ENCODE peak calls at places on chromosomes 7 and 10, in five cellular contexts. O is stomach; Q is iPS-NIHi11; P is Right ventricle myocardium superior; L is stimulated activated CD4-positive, alpha-beta T cell treated with anti-CD3 and anti-CD28 coated beads, Interleukin-2, amount 100 ng/mL, for 24 hours. N is an unnamed sample.

GRCh38 chr10:43952760-43953159 is 304.1 kb upstream of the ZNF32 start:
- DNase-seq in O (no peak), Q (no peak), P (no peak), L (no peak), N (no peak)

GRCh38 chr7:18109762-18110161 is 82.1 kb upstream of the PRPS1L1 start:
- DNase-seq in O (no peak), Q (no peak), P (no peak), L (no peak), N (peak)

GRCh38 chr10:113683300-113683699 is 3.6 kb downstream of the CASP7 start:
- DNase-seq in O (no peak), Q (no peak), P (no peak), L (no peak), N (no peak)

GRCh38 chr10:49149881-49150280 is 16.1 kb upstream of the FAM170B start:
- DNase-seq in O (no peak), Q (no peak), P (no peak), L (no peak), N (no peak)

GRCh38 chr10:51972733-51973346 is 273.4 kb upstream of the CSTF2T start:
- DNase-seq in O (no peak), Q (no peak), P (no peak), L (no peak), N (no peak)

GRCh38 chr7:106023369-106024322 is 60.6 kb downstream of the CDHR3 start:
- DNase-seq in O (no peak), Q (no peak), P (no peak), L (no peak), N (no peak)

GRCh38 chr7:46996972-46997371 is 584.9 kb downstream of the TNS3 start:
- DNase-seq in O (no peak), Q (no peak), P (no peak), L (no peak), N (no peak)

GRCh38 chr7:728602-729001 is 1.5 kb upstream of the PRKAR1B start:
- DNase-seq in O (no peak), Q (no peak), P (no peak), L (no peak), N (no peak)

GRCh38 chr10:88456730-88457129 is 126.4 kb downstream of the RNLS start:
- DNase-seq in O (no peak), Q (no peak), P (no peak), L (no peak), N (peak)

GRCh38 chr10:28668363-28669226 is 8.7 kb upstream of the BAMBI start:
- DNase-seq in O (peak), Q (peak), P (peak), L (peak), N (peak)

GRCh38 chr10:111319866-111320265 is 243.0 kb downstream of the ADRA2A start:
- DNase-seq in O (no peak), Q (no peak), P (no peak), L (no peak), N (no peak)

GRCh38 chr10:45418859-45419672 is 45.0 kb downstream of the ALOX5 start:
- DNase-seq in O (peak), Q (peak), P (peak), L (peak), N (peak)

GRCh38 chr10:49138361-49138891 is 4.6 kb upstream of the FAM170B start:
- DNase-seq in O (no peak), Q (no peak), P (peak), L (no peak), N (peak)

GRCh38 chr7:7583731-7584130 is 17.0 kb downstream of the MIOS start:
- DNase-seq in O (no peak), Q (no peak), P (no peak), L (no peak), N (no peak)

GRCh38 chr7:114409750-114410149 is 4.9 kb upstream of the FOXP2 start:
- DNase-seq in O (no peak), Q (no peak), P (no peak), L (no peak), N (peak)

GRCh38 chr10:58622286-58622685 is 109.6 kb downstream of the BICC1 start:
- DNase-seq in O (no peak), Q (no peak), P (no peak), L (no peak), N (peak)

GRCh38 chr7:105413887-105414437 is 25.2 kb upstream of the SRPK2 start:
- DNase-seq in O (no peak), Q (peak), P (no peak), L (no peak), N (no peak)

GRCh38 chr10:95421782-95422181 is 131.0 kb upstream of the PDLIM1 start:
- DNase-seq in O (no peak), Q (no peak), P (no peak), L (no peak), N (no peak)

GRCh38 chr10:88668465-88668864 is 4.2 kb downstream of the LIPF start:
- DNase-seq in O (no peak), Q (no peak), P (no peak), L (no peak), N (no peak)

GRCh38 chr7:142880886-142881505 is 4.5 kb downstream of the TRPV6 start:
- DNase-seq in O (peak), Q (peak), P (no peak), L (peak), N (no peak)

GRCh38 chr10:5576154-5576748 is 51.5 kb downstream of the CALML3 start:
- DNase-seq in O (no peak), Q (no peak), P (no peak), L (no peak), N (no peak)

GRCh38 chr7:28356619-28357018 is 55.7 kb upstream of the CREB5 start:
- DNase-seq in O (no peak), Q (no peak), P (no peak), L (no peak), N (no peak)

GRCh38 chr7:150811-151221 is 41.6 kb upstream of the FAM20C start:
- DNase-seq in O (no peak), Q (no peak), P (no peak), L (no peak), N (no peak)

GRCh38 chr10:127776816-127777215 is 39.8 kb downstream of the FOXI2 start:
- DNase-seq in O (no peak), Q (no peak), P (no peak), L (no peak), N (no peak)

GRCh38 chr10:10330481-10330880 is 687.2 kb upstream of the CELF2 start:
- DNase-seq in O (no peak), Q (no peak), P (no peak), L (no peak), N (no peak)

GRCh38 chr10:125531470-125531869 is 151.5 kb downstream of the TEX36 start:
- DNase-seq in O (no peak), Q (peak), P (no peak), L (no peak), N (no peak)

GRCh38 chr7:77734590-77735421 is 38.5 kb downstream of the RSBN1L start:
- DNase-seq in O (no peak), Q (no peak), P (no peak), L (no peak), N (no peak)

GRCh38 chr7:50826371-50827172 is 43.9 kb upstream of the GRB10 start:
- DNase-seq in O (no peak), Q (no peak), P (no peak), L (peak), N (peak)

GRCh38 chr7:116633131-116633988 is 38.6 kb upstream of the MET start:
- DNase-seq in O (no peak), Q (no peak), P (no peak), L (no peak), N (peak)

GRCh38 chr10:21402606-21403083 is 122.8 kb downstream of the SKIDA1 start:
- DNase-seq in O (no peak), Q (no peak), P (no peak), L (no peak), N (peak)

GRCh38 chr10:69801094-69801433 is 642 bp upstream of the COL13A1 start:
- DNase-seq in O (peak), Q (peak), P (peak), L (peak), N (no peak)

GRCh38 chr7:141785711-141786552 is 4.1 kb upstream of the TAS2R5 start:
- DNase-seq in O (no peak), Q (peak), P (no peak), L (peak), N (peak)

GRCh38 chr7:158236400-158236799 is 351.2 kb downstream of the PTPRN2 start:
- DNase-seq in O (peak), Q (no peak), P (no peak), L (no peak), N (no peak)

GRCh38 chr10:80477813-80478212 is 23.7 kb downstream of the TSPAN14 start:
- DNase-seq in O (no peak), Q (no peak), P (no peak), L (no peak), N (peak)

GRCh38 chr7:53311205-53311604 is 275.8 kb downstream of the POM121L12 start:
- DNase-seq in O (no peak), Q (no peak), P (no peak), L (no peak), N (no peak)

GRCh38 chr7:27143022-27143949 is at the start of gene HOXA5:
- DNase-seq in O (peak), Q (peak), P (no peak), L (no peak), N (peak)

GRCh38 chr7:141074162-141074989 is 512 bp downstream of the TMEM178B start:
- DNase-seq in O (no peak), Q (peak), P (no peak), L (peak), N (no peak)

GRCh38 chr10:128781636-128782035 is 655.4 kb upstream of the MKI67 start:
- DNase-seq in O (no peak), Q (no peak), P (no peak), L (no peak), N (no peak)

GRCh38 chr7:94005753-94006152 is 1.6 kb upstream of the BET1 start:
- DNase-seq in O (no peak), Q (no peak), P (no peak), L (no peak), N (no peak)